ENCODE peak calls at places on chromosomes 12 and 14, in seven cellular contexts. N is PC-3, B is SK-N-SH, T is OCI-LY7, K is fibroblast of lung, X is DND-41, F is neural progenitor cell. E is an unnamed sample. For H3K36me3, H3K4me1 and H3K79me2, the result is how much of the 10 kb centered on the place peaks cover.

GRCh38 chr14:78921856-78922255 is 751.7 kb downstream of the NRXN3 start:
- DNase-seq in N (peak), B (no peak), T (no peak), K (peak), X (no peak), F (no peak), E (no peak)

GRCh38 chr14:70096866-70097265 is 91.9 kb downstream of the SLC8A3 start:
- DNase-seq in N (peak), B (peak), T (no peak), K (no peak), X (no peak), F (peak), E (peak)

GRCh38 chr12:93571854-93572711 is at the start of gene SOCS2:
- DNase-seq in N (peak), B (peak), T (no peak), K (peak), X (peak), F (peak), E (peak)

GRCh38 chr12:13374783-13375182 is 178.3 kb downstream of the EMP1 start:
- DNase-seq in N (no peak), B (no peak), T (no peak), K (no peak), X (no peak), F (no peak), E (no peak)

GRCh38 chr14:83255015-83255726 is 1721.5 kb upstream of the SEL1L start:
- DNase-seq in N (no peak), B (no peak), T (no peak), K (no peak), X (no peak), F (no peak), E (no peak)

GRCh38 chr12:21527451-21528180 is 1.5 kb downstream of the SPX start:
- DNase-seq in N (peak), B (peak), T (peak), K (peak), X (no peak), F (peak), E (peak)

GRCh38 chr14:48874701-48875100 is 711.5 kb downstream of the RPS29 start:
- DNase-seq in N (no peak), B (no peak), T (no peak), K (no peak), X (no peak), F (peak), E (no peak)

GRCh38 chr12:122895757-122896636 is at the start of gene VPS37B:
- DNase-seq in N (peak), B (peak), T (no peak), K (peak), X (peak), F (peak), E (peak)

GRCh38 chr12:51636581-51636980 is 45.5 kb downstream of the SCN8A start:
- DNase-seq in N (peak), B (no peak), T (no peak), K (no peak), X (no peak), F (no peak), E (no peak)

GRCh38 chr12:53211476-53212381 is 4.7 kb upstream of the ITGB7 start:
- DNase-seq in N (no peak), B (peak), T (peak), K (no peak), X (peak), F (peak), E (peak)
- H3K36me3 ChIP-seq in N (under half), B (under half), T (under half), K (under half), X (under half), F (under half), E (under half)

GRCh38 chr12:130479401-130480125 is 141.9 kb downstream of the PIWIL1 start:
- DNase-seq in N (no peak), B (no peak), T (no peak), K (no peak), X (no peak), F (no peak), E (no peak)

GRCh38 chr12:130480887-130481286 is 143.2 kb downstream of the PIWIL1 start:
- DNase-seq in N (no peak), B (no peak), T (no peak), K (no peak), X (no peak), F (no peak), E (no peak)

GRCh38 chr12:130480231-130480630 is 142.5 kb downstream of the PIWIL1 start:
- DNase-seq in N (no peak), B (no peak), T (no peak), K (no peak), X (no peak), F (no peak), E (no peak)

GRCh38 chr12:130482448-130482847 is 144.8 kb downstream of the PIWIL1 start:
- DNase-seq in N (no peak), B (no peak), T (no peak), K (no peak), X (no peak), F (peak), E (peak)

GRCh38 chr12:130481392-130481879 is 143.7 kb downstream of the PIWIL1 start:
- DNase-seq in N (no peak), B (no peak), T (no peak), K (no peak), X (no peak), F (no peak), E (no peak)
- H3K4me1 ChIP-seq in N (under half), B (under half), T (under half), K (under half), X (under half), F (under half), E (under half)

GRCh38 chr14:89486961-89487360 is 69.9 kb upstream of the FOXN3 start:
- DNase-seq in N (no peak), B (no peak), T (no peak), K (no peak), X (no peak), F (no peak), E (no peak)
- H3K79me2 ChIP-seq in N (under half), B (under half), T (under half), K (under half), X (under half), F (under half), E (half or more)

DNA sequence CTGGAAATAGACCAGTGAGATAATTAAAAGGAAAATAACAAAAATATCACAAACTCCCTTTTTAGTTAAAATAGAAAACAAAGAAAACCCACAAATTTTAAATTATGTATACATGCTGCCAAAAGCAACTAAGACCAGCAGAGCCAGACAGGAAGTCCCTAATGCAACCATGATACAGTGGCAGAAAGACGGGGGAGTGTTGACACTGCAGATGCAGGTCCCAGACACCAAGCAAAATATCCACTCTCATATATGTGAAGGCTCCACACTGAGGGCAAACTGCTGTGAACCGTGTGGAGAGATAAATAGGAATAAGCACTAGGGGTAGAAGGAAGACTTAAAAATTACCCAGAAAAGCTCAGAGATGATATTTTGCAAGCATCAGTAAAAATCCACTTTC is 401.0 kb downstream of the BTG1 start:
- DNase-seq in N (no peak), B (peak), T (no peak), K (no peak), X (peak), F (no peak), E (no peak)
- H3K36me3 ChIP-seq in N (under half), B (under half), T (under half), K (under half), X (under half), F (under half), E (under half)

GRCh38 chr14:59207506-59207933 is 19.1 kb downstream of the DAAM1 start:
- DNase-seq in N (no peak), B (no peak), T (no peak), K (no peak), X (no peak), F (no peak), E (no peak)
- H3K4me1 ChIP-seq in N (under half), B (under half), T (under half), K (under half), X (under half), F (under half), E (under half)

E was measured in GM23338.